ENCODE peak calls at places on chromosomes 11 and 22, in eight cellular contexts. One of them, this sample, is unnamed.

GRCh38 chr11:78061088-78061920 is 2.4 kb upstream of the THRSP start:
- DNase-seq in dorsolateral prefrontal cortex: no peak
- DNase-seq in SJSA1: no peak
- DNase-seq in DND-41: no peak
- DNase-seq in colonic mucosa: no peak
- DNase-seq in heart right ventricle: peak
- DNase-seq in esophagus squamous epithelium: no peak
- DNase-seq in upper lobe of right lung: no peak
- DNase-seq in this sample: no peak

GRCh38 chr11:75673977-75674582 is 5.2 kb upstream of the MAP6 start:
- DNase-seq in colonic mucosa: no peak
- DNase-seq in heart right ventricle: no peak
- DNase-seq in esophagus squamous epithelium: no peak
- DNase-seq in SJSA1: no peak
- DNase-seq in DND-41: peak
- DNase-seq in dorsolateral prefrontal cortex: no peak
- DNase-seq in upper lobe of right lung: no peak
- DNase-seq in this sample: no peak

GRCh38 chr11:83573097-83573496 is 286.9 kb upstream of the CCDC90B start:
- DNase-seq in heart right ventricle: no peak
- DNase-seq in colonic mucosa: no peak
- DNase-seq in esophagus squamous epithelium: no peak
- DNase-seq in DND-41: no peak
- DNase-seq in SJSA1: no peak
- DNase-seq in upper lobe of right lung: no peak
- DNase-seq in dorsolateral prefrontal cortex: no peak
- DNase-seq in this sample: no peak

GRCh38 chr11:129117595-129118350 is 74.4 kb downstream of the ARHGAP32 start:
- DNase-seq in upper lobe of right lung: no peak
- DNase-seq in DND-41: peak
- DNase-seq in esophagus squamous epithelium: no peak
- DNase-seq in SJSA1: no peak
- DNase-seq in heart right ventricle: peak
- DNase-seq in dorsolateral prefrontal cortex: no peak
- DNase-seq in colonic mucosa: peak
- DNase-seq in this sample: no peak

GRCh38 chr11:126914941-126915340 is 85.6 kb downstream of the KIRREL3 start:
- DNase-seq in heart right ventricle: no peak
- DNase-seq in DND-41: no peak
- DNase-seq in SJSA1: no peak
- DNase-seq in colonic mucosa: no peak
- DNase-seq in esophagus squamous epithelium: no peak
- DNase-seq in dorsolateral prefrontal cortex: no peak
- DNase-seq in upper lobe of right lung: no peak
- DNase-seq in this sample: no peak

GRCh38 chr22:27667121-27667843 is 134.3 kb downstream of the MN1 start:
- DNase-seq in upper lobe of right lung: no peak
- DNase-seq in colonic mucosa: no peak
- DNase-seq in DND-41: no peak
- DNase-seq in heart right ventricle: peak
- DNase-seq in SJSA1: no peak
- DNase-seq in dorsolateral prefrontal cortex: no peak
- DNase-seq in esophagus squamous epithelium: no peak
- DNase-seq in this sample: no peak

GRCh38 chr11:79044211-79044610 is 396.6 kb downstream of the TENM4 start:
- DNase-seq in upper lobe of right lung: no peak
- DNase-seq in esophagus squamous epithelium: no peak
- DNase-seq in colonic mucosa: no peak
- DNase-seq in heart right ventricle: no peak
- DNase-seq in dorsolateral prefrontal cortex: no peak
- DNase-seq in SJSA1: no peak
- DNase-seq in DND-41: no peak
- DNase-seq in this sample: no peak

GRCh38 chr11:3004481-3004880 is 12.4 kb upstream of the NAP1L4 start:
- DNase-seq in esophagus squamous epithelium: no peak
- DNase-seq in heart right ventricle: no peak
- DNase-seq in SJSA1: no peak
- DNase-seq in dorsolateral prefrontal cortex: no peak
- DNase-seq in colonic mucosa: no peak
- DNase-seq in DND-41: no peak
- DNase-seq in upper lobe of right lung: peak
- DNase-seq in this sample: no peak

GRCh38 chr11:61912530-61912898 is 4.9 kb downstream of the RAB3IL1 start:
- DNase-seq in esophagus squamous epithelium: no peak
- DNase-seq in heart right ventricle: peak
- DNase-seq in SJSA1: no peak
- DNase-seq in colonic mucosa: peak
- DNase-seq in DND-41: no peak
- DNase-seq in dorsolateral prefrontal cortex: no peak
- DNase-seq in upper lobe of right lung: peak
- DNase-seq in this sample: no peak

GRCh38 chr11:111665779-111666178 is 63.5 kb downstream of the SIK2 start:
- DNase-seq in esophagus squamous epithelium: no peak
- DNase-seq in DND-41: peak
- DNase-seq in dorsolateral prefrontal cortex: no peak
- DNase-seq in colonic mucosa: no peak
- DNase-seq in heart right ventricle: no peak
- DNase-seq in SJSA1: no peak
- DNase-seq in upper lobe of right lung: no peak
- DNase-seq in this sample: no peak

GRCh38 chr11:7167976-7168740 is 79.4 kb downstream of the RBMXL2 start:
- DNase-seq in SJSA1: no peak
- DNase-seq in colonic mucosa: no peak
- DNase-seq in esophagus squamous epithelium: no peak
- DNase-seq in DND-41: no peak
- DNase-seq in dorsolateral prefrontal cortex: no peak
- DNase-seq in heart right ventricle: no peak
- DNase-seq in upper lobe of right lung: no peak
- DNase-seq in this sample: no peak

GRCh38 chr22:20547029-20547428 is 39.6 kb downstream of the MED15 start:
- DNase-seq in upper lobe of right lung: no peak
- DNase-seq in heart right ventricle: no peak
- DNase-seq in dorsolateral prefrontal cortex: no peak
- DNase-seq in esophagus squamous epithelium: no peak
- DNase-seq in SJSA1: no peak
- DNase-seq in DND-41: no peak
- DNase-seq in colonic mucosa: no peak
- DNase-seq in this sample: no peak

GRCh38 chr11:12393691-12394090 is 16.3 kb downstream of the PARVA start:
- DNase-seq in esophagus squamous epithelium: no peak
- DNase-seq in dorsolateral prefrontal cortex: no peak
- DNase-seq in DND-41: no peak
- DNase-seq in colonic mucosa: no peak
- DNase-seq in SJSA1: no peak
- DNase-seq in heart right ventricle: no peak
- DNase-seq in upper lobe of right lung: no peak
- DNase-seq in this sample: no peak

GRCh38 chr11:64864473-64865285 is 13.7 kb downstream of the EHD1 start:
- DNase-seq in DND-41: no peak
- DNase-seq in SJSA1: peak
- DNase-seq in colonic mucosa: no peak
- DNase-seq in dorsolateral prefrontal cortex: no peak
- DNase-seq in esophagus squamous epithelium: no peak
- DNase-seq in heart right ventricle: peak
- DNase-seq in upper lobe of right lung: no peak
- DNase-seq in this sample: peak

GRCh38 chr22:31247726-31248125 is 35.6 kb downstream of the LIMK2 start:
- DNase-seq in upper lobe of right lung: no peak
- DNase-seq in colonic mucosa: no peak
- DNase-seq in esophagus squamous epithelium: no peak
- DNase-seq in heart right ventricle: no peak
- DNase-seq in SJSA1: no peak
- DNase-seq in dorsolateral prefrontal cortex: no peak
- DNase-seq in DND-41: no peak
- DNase-seq in this sample: no peak

GRCh38 chr11:3165152-3165705 is at the start of gene OSBPL5:
- DNase-seq in heart right ventricle: peak
- DNase-seq in dorsolateral prefrontal cortex: peak
- DNase-seq in esophagus squamous epithelium: no peak
- DNase-seq in colonic mucosa: peak
- DNase-seq in SJSA1: peak
- DNase-seq in upper lobe of right lung: peak
- DNase-seq in DND-41: peak
- DNase-seq in this sample: no peak

GRCh38 chr11:15819679-15820286 is 536.6 kb downstream of the SOX6 start:
- DNase-seq in upper lobe of right lung: peak
- DNase-seq in DND-41: peak
- DNase-seq in dorsolateral prefrontal cortex: peak
- DNase-seq in esophagus squamous epithelium: peak
- DNase-seq in SJSA1: peak
- DNase-seq in colonic mucosa: peak
- DNase-seq in heart right ventricle: peak
- DNase-seq in this sample: no peak

GRCh38 chr22:32378703-32379272 is 21.1 kb downstream of the RFPL3 start:
- DNase-seq in DND-41: peak
- DNase-seq in colonic mucosa: peak
- DNase-seq in upper lobe of right lung: no peak
- DNase-seq in SJSA1: peak
- DNase-seq in dorsolateral prefrontal cortex: peak
- DNase-seq in esophagus squamous epithelium: no peak
- DNase-seq in heart right ventricle: no peak
- DNase-seq in this sample: peak

GRCh38 chr11:17711836-17712235 is 7.5 kb upstream of the MYOD1 start:
- DNase-seq in SJSA1: no peak
- DNase-seq in esophagus squamous epithelium: no peak
- DNase-seq in DND-41: no peak
- DNase-seq in heart right ventricle: no peak
- DNase-seq in colonic mucosa: no peak
- DNase-seq in upper lobe of right lung: no peak
- DNase-seq in dorsolateral prefrontal cortex: no peak
- DNase-seq in this sample: no peak
- H3K27ac ChIP-seq in SJSA1: no peak
- H3K27ac ChIP-seq in esophagus squamous epithelium: no peak
- H3K27ac ChIP-seq in DND-41: no peak
- H3K27ac ChIP-seq in heart right ventricle: no peak
- H3K27ac ChIP-seq in colonic mucosa: no peak
- H3K27ac ChIP-seq in upper lobe of right lung: no peak
- H3K27ac ChIP-seq in dorsolateral prefrontal cortex: no peak
- H3K27ac ChIP-seq in this sample: no peak

DNA sequence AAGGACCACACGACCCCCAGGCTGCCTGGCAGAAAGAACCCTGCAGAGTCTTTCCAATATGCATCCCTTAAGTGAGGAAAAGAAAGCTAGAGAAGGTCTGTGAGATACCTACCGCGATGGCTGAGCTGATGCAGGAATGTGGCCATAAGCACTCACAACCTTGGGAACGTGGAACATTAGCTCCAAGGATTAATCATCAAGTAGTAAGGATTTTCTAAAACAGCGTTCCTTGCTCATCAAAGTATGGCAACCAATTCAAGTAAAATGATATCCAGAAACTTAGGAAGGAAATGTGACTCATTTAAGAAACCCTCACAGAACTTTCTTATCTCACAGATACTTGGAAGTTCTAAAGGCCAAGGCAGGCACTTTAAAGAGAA is 12.8 kb downstream of the PACSIN2 start:
- DNase-seq in SJSA1: no peak
- DNase-seq in upper lobe of right lung: no peak
- DNase-seq in esophagus squamous epithelium: no peak
- DNase-seq in DND-41: no peak
- DNase-seq in dorsolateral prefrontal cortex: no peak
- DNase-seq in heart right ventricle: no peak
- DNase-seq in colonic mucosa: no peak
- DNase-seq in this sample: no peak
- H3K27ac ChIP-seq in SJSA1: peak
- H3K27ac ChIP-seq in upper lobe of right lung: no peak
- H3K27ac ChIP-seq in esophagus squamous epithelium: peak
- H3K27ac ChIP-seq in DND-41: no peak
- H3K27ac ChIP-seq in dorsolateral prefrontal cortex: peak
- H3K27ac ChIP-seq in heart right ventricle: no peak
- H3K27ac ChIP-seq in colonic mucosa: no peak
- H3K27ac ChIP-seq in this sample: no peak

DNA sequence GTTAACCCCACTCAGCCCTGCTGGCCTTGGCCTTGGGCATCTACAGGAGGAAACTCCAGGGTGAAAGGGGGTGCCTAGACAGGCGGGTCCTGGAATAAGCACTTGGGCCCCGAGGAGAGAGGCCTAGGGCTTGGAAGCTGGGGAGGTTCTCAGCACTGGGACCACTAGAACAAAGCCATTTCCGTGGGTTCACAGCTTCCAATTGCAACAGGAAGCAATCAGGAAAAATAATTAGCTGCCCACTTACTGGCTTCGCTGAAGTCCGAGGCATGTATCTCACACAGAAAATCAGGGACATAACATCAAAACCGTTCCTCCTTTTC is 161.2 kb upstream of the GRK3 start:
- DNase-seq in SJSA1: no peak
- DNase-seq in heart right ventricle: no peak
- DNase-seq in esophagus squamous epithelium: no peak
- DNase-seq in DND-41: no peak
- DNase-seq in colonic mucosa: no peak
- DNase-seq in upper lobe of right lung: no peak
- DNase-seq in dorsolateral prefrontal cortex: no peak
- DNase-seq in this sample: no peak
- H3K27ac ChIP-seq in SJSA1: peak
- H3K27ac ChIP-seq in heart right ventricle: peak
- H3K27ac ChIP-seq in esophagus squamous epithelium: peak
- H3K27ac ChIP-seq in DND-41: no peak
- H3K27ac ChIP-seq in colonic mucosa: peak
- H3K27ac ChIP-seq in upper lobe of right lung: peak
- H3K27ac ChIP-seq in dorsolateral prefrontal cortex: no peak
- H3K27ac ChIP-seq in this sample: no peak

GRCh38 chr11:118609380-118610219 is 2.2 kb downstream of the PHLDB1 start:
- DNase-seq in esophagus squamous epithelium: no peak
- DNase-seq in colonic mucosa: no peak
- DNase-seq in dorsolateral prefrontal cortex: peak
- DNase-seq in heart right ventricle: peak
- DNase-seq in SJSA1: no peak
- DNase-seq in upper lobe of right lung: no peak
- DNase-seq in DND-41: no peak
- DNase-seq in this sample: peak

GRCh38 chr11:118610220-118610772 is 2.9 kb downstream of the PHLDB1 start:
- DNase-seq in DND-41: no peak
- DNase-seq in colonic mucosa: no peak
- DNase-seq in upper lobe of right lung: no peak
- DNase-seq in heart right ventricle: peak
- DNase-seq in SJSA1: no peak
- DNase-seq in esophagus squamous epithelium: no peak
- DNase-seq in dorsolateral prefrontal cortex: no peak
- DNase-seq in this sample: no peak

GRCh38 chr11:118614511-118614910 is 7.1 kb downstream of the PHLDB1 start:
- DNase-seq in heart right ventricle: no peak
- DNase-seq in SJSA1: no peak
- DNase-seq in DND-41: no peak
- DNase-seq in dorsolateral prefrontal cortex: no peak
- DNase-seq in upper lobe of right lung: peak
- DNase-seq in esophagus squamous epithelium: no peak
- DNase-seq in colonic mucosa: no peak
- DNase-seq in this sample: no peak

GRCh38 chr11:118610773-118611432 is 3.5 kb downstream of the PHLDB1 start:
- DNase-seq in colonic mucosa: peak
- DNase-seq in dorsolateral prefrontal cortex: peak
- DNase-seq in heart right ventricle: peak
- DNase-seq in esophagus squamous epithelium: no peak
- DNase-seq in DND-41: peak
- DNase-seq in SJSA1: no peak
- DNase-seq in upper lobe of right lung: peak
- DNase-seq in this sample: no peak

DNA sequence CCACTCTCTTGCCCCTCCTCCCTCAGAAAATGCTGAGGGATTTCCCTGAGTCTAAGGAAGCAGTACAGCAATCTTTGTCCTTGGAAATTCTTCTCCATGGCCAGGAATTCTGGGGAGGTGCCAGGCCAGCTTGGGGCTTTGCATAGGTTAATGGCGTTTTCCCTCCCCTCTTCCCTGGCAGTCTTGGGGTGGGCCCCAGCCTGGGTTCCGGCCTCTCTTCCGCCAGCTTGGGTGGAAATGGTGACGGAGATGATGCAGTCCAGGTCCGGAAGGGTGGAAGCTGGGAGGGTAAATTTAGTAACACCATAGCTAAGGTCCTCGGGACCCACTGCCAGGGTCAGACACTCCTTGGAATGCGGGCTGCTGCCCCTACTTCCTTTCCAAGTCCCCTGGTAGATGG is 5.0 kb downstream of the PHLDB1 start:
- DNase-seq in colonic mucosa: no peak
- DNase-seq in upper lobe of right lung: no peak
- DNase-seq in SJSA1: no peak
- DNase-seq in dorsolateral prefrontal cortex: no peak
- DNase-seq in DND-41: no peak
- DNase-seq in esophagus squamous epithelium: no peak
- DNase-seq in heart right ventricle: peak
- DNase-seq in this sample: no peak
- H3K27ac ChIP-seq in colonic mucosa: no peak
- H3K27ac ChIP-seq in upper lobe of right lung: peak
- H3K27ac ChIP-seq in SJSA1: no peak
- H3K27ac ChIP-seq in dorsolateral prefrontal cortex: peak
- H3K27ac ChIP-seq in DND-41: no peak
- H3K27ac ChIP-seq in esophagus squamous epithelium: peak
- H3K27ac ChIP-seq in heart right ventricle: peak
- H3K27ac ChIP-seq in this sample: peak

This sample was measured in caudate nucleus.